ENCODE peak calls at places on chromosomes 2 and 18, in five cellular contexts. One of them, this sample, is unnamed.

GRCh38 chr18:43017622-43018021 is 97.9 kb downstream of the RIT2 start:
- DNase-seq in GM23338: no peak
- DNase-seq in CD8-positive, alpha-beta T cell: no peak
- DNase-seq in dorsolateral prefrontal cortex: no peak
- DNase-seq in fibroblast of lung: no peak
- DNase-seq in this sample: no peak

GRCh38 chr2:238114331-238114841 is 14.2 kb downstream of the ESPNL start:
- DNase-seq in GM23338: no peak
- DNase-seq in CD8-positive, alpha-beta T cell: no peak
- DNase-seq in dorsolateral prefrontal cortex: no peak
- DNase-seq in fibroblast of lung: no peak
- DNase-seq in this sample: no peak

GRCh38 chr18:79575891-79576685 is 103.5 kb upstream of the CTDP1 start:
- DNase-seq in GM23338: no peak
- DNase-seq in CD8-positive, alpha-beta T cell: no peak
- DNase-seq in dorsolateral prefrontal cortex: peak
- DNase-seq in fibroblast of lung: peak
- DNase-seq in this sample: peak

GRCh38 chr18:5440297-5440696 is 103.5 kb downstream of the EPB41L3 start:
- DNase-seq in GM23338: no peak
- DNase-seq in CD8-positive, alpha-beta T cell: no peak
- DNase-seq in dorsolateral prefrontal cortex: no peak
- DNase-seq in fibroblast of lung: no peak
- DNase-seq in this sample: peak

GRCh38 chr2:141331127-141331526 is 799.7 kb downstream of the LRP1B start:
- DNase-seq in GM23338: no peak
- DNase-seq in CD8-positive, alpha-beta T cell: no peak
- DNase-seq in dorsolateral prefrontal cortex: no peak
- DNase-seq in fibroblast of lung: peak
- DNase-seq in this sample: peak

GRCh38 chr2:127810156-127810636 is 775 bp downstream of the WDR33 start:
- DNase-seq in GM23338: peak
- DNase-seq in CD8-positive, alpha-beta T cell: no peak
- DNase-seq in dorsolateral prefrontal cortex: no peak
- DNase-seq in fibroblast of lung: peak
- DNase-seq in this sample: peak

GRCh38 chr2:237389831-237390230 is 24.1 kb downstream of the COL6A3 start:
- DNase-seq in GM23338: no peak
- DNase-seq in CD8-positive, alpha-beta T cell: no peak
- DNase-seq in dorsolateral prefrontal cortex: no peak
- DNase-seq in fibroblast of lung: no peak
- DNase-seq in this sample: no peak

GRCh38 chr18:79611040-79611681 is 68.4 kb upstream of the CTDP1 start:
- DNase-seq in GM23338: peak
- DNase-seq in CD8-positive, alpha-beta T cell: no peak
- DNase-seq in dorsolateral prefrontal cortex: no peak
- DNase-seq in fibroblast of lung: peak
- DNase-seq in this sample: peak

GRCh38 chr2:46651363-46652099 is 172.2 kb downstream of the TMEM247 start:
- DNase-seq in GM23338: no peak
- DNase-seq in CD8-positive, alpha-beta T cell: no peak
- DNase-seq in dorsolateral prefrontal cortex: no peak
- DNase-seq in fibroblast of lung: peak
- DNase-seq in this sample: no peak

GRCh38 chr2:55010149-55010591 is 40.1 kb downstream of the RTN4 start:
- DNase-seq in GM23338: no peak
- DNase-seq in CD8-positive, alpha-beta T cell: peak
- DNase-seq in dorsolateral prefrontal cortex: peak
- DNase-seq in fibroblast of lung: peak
- DNase-seq in this sample: peak

GRCh38 chr2:173355132-173355865 is 627 bp downstream of the CDCA7 start:
- DNase-seq in GM23338: peak
- DNase-seq in CD8-positive, alpha-beta T cell: peak
- DNase-seq in dorsolateral prefrontal cortex: no peak
- DNase-seq in fibroblast of lung: peak
- DNase-seq in this sample: peak

DNA sequence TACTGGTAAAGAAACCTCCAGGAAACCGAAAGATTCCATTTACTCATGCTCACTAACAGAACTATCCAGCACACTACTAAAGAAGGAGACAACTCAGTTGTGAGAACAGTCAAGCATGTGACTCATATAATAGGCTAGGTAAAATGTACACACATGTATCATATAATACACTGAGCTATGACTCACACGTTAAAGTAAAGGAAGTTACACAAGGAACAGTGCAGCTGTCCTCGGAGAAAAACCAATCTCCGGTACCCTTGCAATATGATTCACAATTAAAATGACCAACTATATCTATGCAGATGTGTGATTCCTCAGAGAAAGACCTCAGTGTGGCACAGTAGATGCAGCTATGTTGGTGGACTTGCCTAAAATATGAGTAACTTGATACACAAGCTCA is 76.6 kb downstream of the STRN start:
- DNase-seq in GM23338: no peak
- DNase-seq in CD8-positive, alpha-beta T cell: no peak
- DNase-seq in dorsolateral prefrontal cortex: no peak
- DNase-seq in fibroblast of lung: peak
- DNase-seq in this sample: peak
- H3K4me3 ChIP-seq in GM23338: no peak
- H3K4me3 ChIP-seq in CD8-positive, alpha-beta T cell: no peak
- H3K4me3 ChIP-seq in dorsolateral prefrontal cortex: no peak
- H3K4me3 ChIP-seq in fibroblast of lung: peak
- H3K4me3 ChIP-seq in this sample: peak

GRCh38 chr2:168375195-168375798 is 80.8 kb upstream of the CERS6 start:
- DNase-seq in GM23338: no peak
- DNase-seq in CD8-positive, alpha-beta T cell: no peak
- DNase-seq in dorsolateral prefrontal cortex: no peak
- DNase-seq in fibroblast of lung: no peak
- DNase-seq in this sample: no peak
- TF ChIP-seq CTCF in GM23338: peak
- TF ChIP-seq CTCF in CD8-positive, alpha-beta T cell: peak
- TF ChIP-seq CTCF in dorsolateral prefrontal cortex: no peak
- TF ChIP-seq CTCF in fibroblast of lung: peak
- TF ChIP-seq CTCF in this sample: peak

DNA sequence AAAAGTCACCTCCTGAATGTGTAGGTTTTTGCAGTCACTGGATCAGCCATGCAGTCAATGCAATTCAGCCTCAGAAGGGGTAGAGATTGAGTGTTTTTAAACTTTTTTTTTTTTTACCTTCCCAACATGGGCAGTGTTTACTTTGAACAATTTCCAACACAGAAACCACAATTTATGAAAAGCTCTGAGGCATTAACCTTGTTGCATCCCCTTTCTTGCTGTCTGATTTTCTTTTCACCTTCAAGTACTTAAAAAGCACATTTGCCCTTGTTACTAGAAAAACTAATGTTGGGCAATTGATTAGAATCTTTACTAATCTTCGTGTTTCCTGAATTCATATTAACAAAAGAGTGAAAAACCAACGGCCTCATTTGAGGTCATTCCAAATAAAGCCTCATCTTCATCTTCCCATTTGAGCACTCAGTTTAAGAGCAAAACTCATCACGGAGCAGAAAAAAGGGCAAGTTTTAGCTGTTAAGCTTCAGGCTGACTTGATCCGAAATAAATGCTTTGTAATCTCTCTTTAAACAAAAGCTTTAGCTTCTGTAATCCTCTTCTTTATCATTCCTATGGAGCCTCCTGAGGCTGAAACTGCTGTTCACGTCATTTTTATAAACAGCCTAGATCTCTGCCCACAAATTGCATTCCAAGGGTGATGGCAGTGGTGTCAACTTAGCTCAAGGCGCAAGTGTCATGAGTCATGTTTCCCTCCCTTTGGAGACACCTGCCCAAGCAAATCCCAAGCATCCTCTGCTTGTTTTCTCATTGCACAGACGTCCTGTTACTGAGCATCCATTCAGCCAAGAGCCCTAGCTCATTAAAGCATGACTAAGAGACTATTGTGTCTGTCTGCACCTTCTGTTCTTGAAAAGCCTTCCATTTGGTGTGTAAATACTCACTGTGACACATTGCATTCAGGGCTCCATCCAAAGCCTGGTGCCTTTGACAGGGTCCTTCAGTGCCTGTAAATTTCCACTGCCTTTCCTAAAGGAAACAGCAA is 107.7 kb downstream of the HNMT start:
- DNase-seq in GM23338: no peak
- DNase-seq in CD8-positive, alpha-beta T cell: no peak
- DNase-seq in dorsolateral prefrontal cortex: no peak
- DNase-seq in fibroblast of lung: peak
- DNase-seq in this sample: peak
- H3K4me3 ChIP-seq in GM23338: no peak
- H3K4me3 ChIP-seq in CD8-positive, alpha-beta T cell: no peak
- H3K4me3 ChIP-seq in dorsolateral prefrontal cortex: no peak
- H3K4me3 ChIP-seq in fibroblast of lung: no peak
- H3K4me3 ChIP-seq in this sample: no peak

GRCh38 chr2:203992496-203992895 is 55.9 kb downstream of the ICOS start:
- DNase-seq in GM23338: no peak
- DNase-seq in CD8-positive, alpha-beta T cell: no peak
- DNase-seq in dorsolateral prefrontal cortex: no peak
- DNase-seq in fibroblast of lung: no peak
- DNase-seq in this sample: no peak
- TF ChIP-seq CTCF in GM23338: no peak
- TF ChIP-seq CTCF in CD8-positive, alpha-beta T cell: no peak
- TF ChIP-seq CTCF in dorsolateral prefrontal cortex: no peak
- TF ChIP-seq CTCF in fibroblast of lung: no peak
- TF ChIP-seq CTCF in this sample: no peak

GRCh38 chr2:105775809-105776559 is 31.3 kb downstream of the NCK2 start:
- DNase-seq in GM23338: no peak
- DNase-seq in CD8-positive, alpha-beta T cell: no peak
- DNase-seq in dorsolateral prefrontal cortex: no peak
- DNase-seq in fibroblast of lung: no peak
- DNase-seq in this sample: no peak
- H3K4me3 ChIP-seq in GM23338: no peak
- H3K4me3 ChIP-seq in CD8-positive, alpha-beta T cell: peak
- H3K4me3 ChIP-seq in dorsolateral prefrontal cortex: no peak
- H3K4me3 ChIP-seq in fibroblast of lung: no peak
- H3K4me3 ChIP-seq in this sample: no peak

DNA sequence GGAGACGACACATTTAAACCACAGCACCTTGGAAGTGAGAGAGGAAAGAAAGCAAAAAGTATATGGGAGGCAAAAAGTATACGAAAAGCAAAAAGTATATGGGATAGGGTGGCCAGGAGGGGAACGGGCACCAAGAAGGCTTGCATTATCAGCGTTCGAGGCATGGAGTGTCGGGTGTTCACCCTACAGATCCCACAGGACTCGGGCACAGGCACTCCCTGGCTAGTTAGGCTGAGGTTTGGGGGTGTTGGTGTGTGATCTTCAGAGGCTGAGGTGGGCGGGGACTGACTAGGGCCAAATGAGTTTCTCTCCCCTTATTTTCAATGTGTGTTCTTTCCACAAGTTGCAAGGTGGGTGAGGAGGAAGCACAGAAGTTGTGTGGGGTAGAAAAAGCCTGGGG is 86.6 kb downstream of the EVA1A start:
- DNase-seq in GM23338: no peak
- DNase-seq in CD8-positive, alpha-beta T cell: no peak
- DNase-seq in dorsolateral prefrontal cortex: no peak
- DNase-seq in fibroblast of lung: no peak
- DNase-seq in this sample: no peak
- TF ChIP-seq CTCF in GM23338: no peak
- TF ChIP-seq CTCF in CD8-positive, alpha-beta T cell: no peak
- TF ChIP-seq CTCF in dorsolateral prefrontal cortex: no peak
- TF ChIP-seq CTCF in fibroblast of lung: no peak
- TF ChIP-seq CTCF in this sample: no peak

GRCh38 chr18:24120676-24121075 is 18.2 kb upstream of the CABYR start:
- DNase-seq in GM23338: no peak
- DNase-seq in CD8-positive, alpha-beta T cell: no peak
- DNase-seq in dorsolateral prefrontal cortex: no peak
- DNase-seq in fibroblast of lung: no peak
- DNase-seq in this sample: no peak
- H3K4me3 ChIP-seq in GM23338: no peak
- H3K4me3 ChIP-seq in CD8-positive, alpha-beta T cell: no peak
- H3K4me3 ChIP-seq in dorsolateral prefrontal cortex: no peak
- H3K4me3 ChIP-seq in fibroblast of lung: no peak
- H3K4me3 ChIP-seq in this sample: no peak

GRCh38 chr2:11903085-11903484 is 156.7 kb downstream of the LPIN1 start:
- DNase-seq in GM23338: no peak
- DNase-seq in CD8-positive, alpha-beta T cell: no peak
- DNase-seq in dorsolateral prefrontal cortex: no peak
- DNase-seq in fibroblast of lung: no peak
- DNase-seq in this sample: no peak
- TF ChIP-seq CTCF in GM23338: no peak
- TF ChIP-seq CTCF in CD8-positive, alpha-beta T cell: no peak
- TF ChIP-seq CTCF in dorsolateral prefrontal cortex: no peak
- TF ChIP-seq CTCF in fibroblast of lung: no peak
- TF ChIP-seq CTCF in this sample: no peak

GRCh38 chr2:187989925-187990623 is 301.6 kb upstream of the GULP1 start:
- DNase-seq in GM23338: peak
- DNase-seq in CD8-positive, alpha-beta T cell: no peak
- DNase-seq in dorsolateral prefrontal cortex: no peak
- DNase-seq in fibroblast of lung: no peak
- DNase-seq in this sample: no peak
- H3K4me3 ChIP-seq in GM23338: no peak
- H3K4me3 ChIP-seq in CD8-positive, alpha-beta T cell: no peak
- H3K4me3 ChIP-seq in dorsolateral prefrontal cortex: no peak
- H3K4me3 ChIP-seq in fibroblast of lung: no peak
- H3K4me3 ChIP-seq in this sample: no peak

DNA sequence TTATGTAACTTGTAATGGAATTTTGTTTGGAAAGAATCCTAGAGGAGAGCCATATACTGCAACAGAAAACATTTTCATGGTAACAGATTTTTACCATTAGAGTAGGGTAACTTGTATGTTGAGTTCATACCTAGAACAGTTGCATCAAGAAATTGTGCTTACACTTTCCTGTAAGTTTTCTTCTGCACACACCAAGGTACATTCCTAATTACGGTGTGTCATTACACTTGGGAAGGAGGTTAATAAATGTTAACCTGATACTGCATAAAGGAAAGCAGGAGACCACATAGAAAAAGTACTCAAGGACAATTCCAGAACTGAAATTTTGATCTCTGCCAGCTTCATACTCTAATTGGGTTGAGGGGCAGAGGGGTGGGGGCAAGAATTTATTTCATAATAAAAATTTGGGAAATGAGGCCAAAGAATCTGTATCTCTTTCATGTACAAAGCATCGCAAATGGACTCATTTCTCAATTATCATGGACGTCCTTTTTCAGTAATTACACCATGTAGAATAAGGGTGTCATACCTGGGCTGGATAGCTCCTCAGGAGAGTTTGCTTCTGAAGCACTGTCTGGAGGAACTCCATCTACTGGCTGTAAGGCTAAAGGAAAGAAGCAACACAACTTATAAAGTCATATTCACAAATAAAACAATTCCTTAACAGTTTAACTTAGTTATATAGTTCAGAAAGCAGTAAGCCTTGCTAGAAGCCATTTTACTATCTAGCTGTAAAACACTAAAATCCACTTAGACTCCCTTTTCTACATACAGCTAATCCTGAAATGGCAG is 82.8 kb upstream of the GRB14 start:
- DNase-seq in GM23338: no peak
- DNase-seq in CD8-positive, alpha-beta T cell: no peak
- DNase-seq in dorsolateral prefrontal cortex: no peak
- DNase-seq in fibroblast of lung: no peak
- DNase-seq in this sample: no peak
- TF ChIP-seq CTCF in GM23338: no peak
- TF ChIP-seq CTCF in CD8-positive, alpha-beta T cell: no peak
- TF ChIP-seq CTCF in dorsolateral prefrontal cortex: no peak
- TF ChIP-seq CTCF in fibroblast of lung: no peak
- TF ChIP-seq CTCF in this sample: no peak

This sample was measured in fibroblast of pulmonary artery.